ENCODE peak calls at places on chromosome 14, in seven cellular contexts. One of them, this sample, is unnamed.

GRCh38 chr14:79668941-79669340 is 542.4 kb downstream of the DIO2 start:
- DNase-seq in choroid plexus epithelial cell: no peak
- DNase-seq in stimulated activated CD4-positive, alpha-beta T cell treated with anti-CD3 and anti-CD28 coated beads, Interleukin-4, amount 100 ng/mL, for 48 hours: no peak
- DNase-seq in CD4-positive, CD25-positive, alpha-beta regulatory T cell: no peak
- DNase-seq in NCI-H1092 treated with DMSO at 0.1 percent for 48 hours: peak
- DNase-seq in pulmonary artery endothelial cell: no peak
- DNase-seq in lower leg skin: no peak
- DNase-seq in this sample: no peak

GRCh38 chr14:106506901-106507305 is 980.5 kb downstream of the TMEM121 start:
- DNase-seq in stimulated activated CD4-positive, alpha-beta T cell treated with anti-CD3 and anti-CD28 coated beads, Interleukin-4, amount 100 ng/mL, for 48 hours: peak
- DNase-seq in pulmonary artery endothelial cell: no peak
- DNase-seq in CD4-positive, CD25-positive, alpha-beta regulatory T cell: no peak
- DNase-seq in NCI-H1092 treated with DMSO at 0.1 percent for 48 hours: no peak
- DNase-seq in choroid plexus epithelial cell: no peak
- DNase-seq in lower leg skin: no peak
- DNase-seq in this sample: no peak

GRCh38 chr14:82398313-82398712 is 864.7 kb upstream of the SEL1L start:
- DNase-seq in NCI-H1092 treated with DMSO at 0.1 percent for 48 hours: no peak
- DNase-seq in stimulated activated CD4-positive, alpha-beta T cell treated with anti-CD3 and anti-CD28 coated beads, Interleukin-4, amount 100 ng/mL, for 48 hours: no peak
- DNase-seq in CD4-positive, CD25-positive, alpha-beta regulatory T cell: no peak
- DNase-seq in pulmonary artery endothelial cell: no peak
- DNase-seq in choroid plexus epithelial cell: no peak
- DNase-seq in lower leg skin: no peak
- DNase-seq in this sample: no peak

GRCh38 chr14:74217672-74218448 is 21.4 kb upstream of the VSX2 start:
- DNase-seq in choroid plexus epithelial cell: peak
- DNase-seq in lower leg skin: no peak
- DNase-seq in NCI-H1092 treated with DMSO at 0.1 percent for 48 hours: peak
- DNase-seq in stimulated activated CD4-positive, alpha-beta T cell treated with anti-CD3 and anti-CD28 coated beads, Interleukin-4, amount 100 ng/mL, for 48 hours: peak
- DNase-seq in CD4-positive, CD25-positive, alpha-beta regulatory T cell: peak
- DNase-seq in pulmonary artery endothelial cell: peak
- DNase-seq in this sample: peak

GRCh38 chr14:89365071-89365801 is 51.8 kb downstream of the FOXN3 start:
- DNase-seq in CD4-positive, CD25-positive, alpha-beta regulatory T cell: peak
- DNase-seq in stimulated activated CD4-positive, alpha-beta T cell treated with anti-CD3 and anti-CD28 coated beads, Interleukin-4, amount 100 ng/mL, for 48 hours: no peak
- DNase-seq in NCI-H1092 treated with DMSO at 0.1 percent for 48 hours: no peak
- DNase-seq in choroid plexus epithelial cell: no peak
- DNase-seq in pulmonary artery endothelial cell: no peak
- DNase-seq in lower leg skin: no peak
- DNase-seq in this sample: no peak

GRCh38 chr14:54106802-54107377 is 150.3 kb upstream of the BMP4 start:
- DNase-seq in pulmonary artery endothelial cell: no peak
- DNase-seq in choroid plexus epithelial cell: no peak
- DNase-seq in NCI-H1092 treated with DMSO at 0.1 percent for 48 hours: no peak
- DNase-seq in stimulated activated CD4-positive, alpha-beta T cell treated with anti-CD3 and anti-CD28 coated beads, Interleukin-4, amount 100 ng/mL, for 48 hours: no peak
- DNase-seq in CD4-positive, CD25-positive, alpha-beta regulatory T cell: no peak
- DNase-seq in lower leg skin: no peak
- DNase-seq in this sample: no peak

GRCh38 chr14:92553456-92553855 is 39.9 kb downstream of the RIN3 start:
- DNase-seq in pulmonary artery endothelial cell: no peak
- DNase-seq in lower leg skin: no peak
- DNase-seq in NCI-H1092 treated with DMSO at 0.1 percent for 48 hours: no peak
- DNase-seq in stimulated activated CD4-positive, alpha-beta T cell treated with anti-CD3 and anti-CD28 coated beads, Interleukin-4, amount 100 ng/mL, for 48 hours: no peak
- DNase-seq in CD4-positive, CD25-positive, alpha-beta regulatory T cell: no peak
- DNase-seq in choroid plexus epithelial cell: peak
- DNase-seq in this sample: no peak

GRCh38 chr14:64114166-64114565 is 180.0 kb downstream of the ESR2 start:
- DNase-seq in CD4-positive, CD25-positive, alpha-beta regulatory T cell: no peak
- DNase-seq in pulmonary artery endothelial cell: no peak
- DNase-seq in NCI-H1092 treated with DMSO at 0.1 percent for 48 hours: no peak
- DNase-seq in choroid plexus epithelial cell: peak
- DNase-seq in stimulated activated CD4-positive, alpha-beta T cell treated with anti-CD3 and anti-CD28 coated beads, Interleukin-4, amount 100 ng/mL, for 48 hours: no peak
- DNase-seq in lower leg skin: no peak
- DNase-seq in this sample: no peak

GRCh38 chr14:28666961-28667360 is 99.6 kb upstream of the FOXG1 start:
- DNase-seq in lower leg skin: no peak
- DNase-seq in CD4-positive, CD25-positive, alpha-beta regulatory T cell: no peak
- DNase-seq in pulmonary artery endothelial cell: no peak
- DNase-seq in NCI-H1092 treated with DMSO at 0.1 percent for 48 hours: no peak
- DNase-seq in choroid plexus epithelial cell: peak
- DNase-seq in stimulated activated CD4-positive, alpha-beta T cell treated with anti-CD3 and anti-CD28 coated beads, Interleukin-4, amount 100 ng/mL, for 48 hours: no peak
- DNase-seq in this sample: no peak

GRCh38 chr14:21039059-21039422 is 3.1 kb upstream of the RNASE7 start:
- DNase-seq in stimulated activated CD4-positive, alpha-beta T cell treated with anti-CD3 and anti-CD28 coated beads, Interleukin-4, amount 100 ng/mL, for 48 hours: no peak
- DNase-seq in NCI-H1092 treated with DMSO at 0.1 percent for 48 hours: peak
- DNase-seq in pulmonary artery endothelial cell: no peak
- DNase-seq in lower leg skin: peak
- DNase-seq in CD4-positive, CD25-positive, alpha-beta regulatory T cell: no peak
- DNase-seq in choroid plexus epithelial cell: peak
- DNase-seq in this sample: peak

GRCh38 chr14:104536942-104537612 is 42.5 kb upstream of the C14orf180 start:
- DNase-seq in choroid plexus epithelial cell: peak
- DNase-seq in CD4-positive, CD25-positive, alpha-beta regulatory T cell: no peak
- DNase-seq in stimulated activated CD4-positive, alpha-beta T cell treated with anti-CD3 and anti-CD28 coated beads, Interleukin-4, amount 100 ng/mL, for 48 hours: no peak
- DNase-seq in lower leg skin: peak
- DNase-seq in NCI-H1092 treated with DMSO at 0.1 percent for 48 hours: no peak
- DNase-seq in pulmonary artery endothelial cell: no peak
- DNase-seq in this sample: no peak

GRCh38 chr14:74962493-74962892 is 7.1 kb upstream of the PGF start:
- DNase-seq in stimulated activated CD4-positive, alpha-beta T cell treated with anti-CD3 and anti-CD28 coated beads, Interleukin-4, amount 100 ng/mL, for 48 hours: no peak
- DNase-seq in pulmonary artery endothelial cell: no peak
- DNase-seq in lower leg skin: no peak
- DNase-seq in NCI-H1092 treated with DMSO at 0.1 percent for 48 hours: no peak
- DNase-seq in CD4-positive, CD25-positive, alpha-beta regulatory T cell: no peak
- DNase-seq in choroid plexus epithelial cell: no peak
- DNase-seq in this sample: no peak

GRCh38 chr14:72236629-72237028 is 304.4 kb downstream of the RGS6 start:
- DNase-seq in stimulated activated CD4-positive, alpha-beta T cell treated with anti-CD3 and anti-CD28 coated beads, Interleukin-4, amount 100 ng/mL, for 48 hours: no peak
- DNase-seq in CD4-positive, CD25-positive, alpha-beta regulatory T cell: no peak
- DNase-seq in choroid plexus epithelial cell: no peak
- DNase-seq in pulmonary artery endothelial cell: no peak
- DNase-seq in lower leg skin: no peak
- DNase-seq in NCI-H1092 treated with DMSO at 0.1 percent for 48 hours: no peak
- DNase-seq in this sample: no peak

GRCh38 chr14:54600685-54601084 is 33.8 kb downstream of the SAMD4A start:
- DNase-seq in stimulated activated CD4-positive, alpha-beta T cell treated with anti-CD3 and anti-CD28 coated beads, Interleukin-4, amount 100 ng/mL, for 48 hours: no peak
- DNase-seq in choroid plexus epithelial cell: peak
- DNase-seq in pulmonary artery endothelial cell: no peak
- DNase-seq in NCI-H1092 treated with DMSO at 0.1 percent for 48 hours: no peak
- DNase-seq in CD4-positive, CD25-positive, alpha-beta regulatory T cell: no peak
- DNase-seq in lower leg skin: no peak
- DNase-seq in this sample: no peak

GRCh38 chr14:104291123-104292000 is 153.0 kb downstream of the KIF26A start:
- DNase-seq in pulmonary artery endothelial cell: no peak
- DNase-seq in CD4-positive, CD25-positive, alpha-beta regulatory T cell: no peak
- DNase-seq in lower leg skin: peak
- DNase-seq in NCI-H1092 treated with DMSO at 0.1 percent for 48 hours: peak
- DNase-seq in stimulated activated CD4-positive, alpha-beta T cell treated with anti-CD3 and anti-CD28 coated beads, Interleukin-4, amount 100 ng/mL, for 48 hours: no peak
- DNase-seq in choroid plexus epithelial cell: no peak
- DNase-seq in this sample: no peak

GRCh38 chr14:65267856-65268255 is 144.7 kb upstream of the FUT8 start:
- DNase-seq in choroid plexus epithelial cell: no peak
- DNase-seq in pulmonary artery endothelial cell: no peak
- DNase-seq in stimulated activated CD4-positive, alpha-beta T cell treated with anti-CD3 and anti-CD28 coated beads, Interleukin-4, amount 100 ng/mL, for 48 hours: no peak
- DNase-seq in CD4-positive, CD25-positive, alpha-beta regulatory T cell: no peak
- DNase-seq in NCI-H1092 treated with DMSO at 0.1 percent for 48 hours: no peak
- DNase-seq in lower leg skin: no peak
- DNase-seq in this sample: no peak

GRCh38 chr14:55077155-55077554 is 25.7 kb downstream of the MAPK1IP1L start:
- DNase-seq in lower leg skin: no peak
- DNase-seq in stimulated activated CD4-positive, alpha-beta T cell treated with anti-CD3 and anti-CD28 coated beads, Interleukin-4, amount 100 ng/mL, for 48 hours: no peak
- DNase-seq in NCI-H1092 treated with DMSO at 0.1 percent for 48 hours: no peak
- DNase-seq in CD4-positive, CD25-positive, alpha-beta regulatory T cell: peak
- DNase-seq in pulmonary artery endothelial cell: no peak
- DNase-seq in choroid plexus epithelial cell: peak
- DNase-seq in this sample: no peak

GRCh38 chr14:103527408-103528157 is 1.4 kb upstream of the TRMT61A start:
- DNase-seq in CD4-positive, CD25-positive, alpha-beta regulatory T cell: no peak
- DNase-seq in NCI-H1092 treated with DMSO at 0.1 percent for 48 hours: no peak
- DNase-seq in choroid plexus epithelial cell: no peak
- DNase-seq in stimulated activated CD4-positive, alpha-beta T cell treated with anti-CD3 and anti-CD28 coated beads, Interleukin-4, amount 100 ng/mL, for 48 hours: peak
- DNase-seq in pulmonary artery endothelial cell: no peak
- DNase-seq in lower leg skin: no peak
- DNase-seq in this sample: no peak

GRCh38 chr14:67187826-67188225 is 1.4 kb upstream of the GARIN2 start:
- DNase-seq in pulmonary artery endothelial cell: no peak
- DNase-seq in NCI-H1092 treated with DMSO at 0.1 percent for 48 hours: no peak
- DNase-seq in stimulated activated CD4-positive, alpha-beta T cell treated with anti-CD3 and anti-CD28 coated beads, Interleukin-4, amount 100 ng/mL, for 48 hours: no peak
- DNase-seq in lower leg skin: no peak
- DNase-seq in choroid plexus epithelial cell: peak
- DNase-seq in CD4-positive, CD25-positive, alpha-beta regulatory T cell: no peak
- DNase-seq in this sample: no peak

GRCh38 chr14:32697704-32698103 is 241.0 kb upstream of the NPAS3 start:
- DNase-seq in NCI-H1092 treated with DMSO at 0.1 percent for 48 hours: no peak
- DNase-seq in pulmonary artery endothelial cell: no peak
- DNase-seq in CD4-positive, CD25-positive, alpha-beta regulatory T cell: no peak
- DNase-seq in choroid plexus epithelial cell: peak
- DNase-seq in stimulated activated CD4-positive, alpha-beta T cell treated with anti-CD3 and anti-CD28 coated beads, Interleukin-4, amount 100 ng/mL, for 48 hours: no peak
- DNase-seq in lower leg skin: no peak
- DNase-seq in this sample: no peak

GRCh38 chr14:73722581-73722980 is 8.4 kb upstream of the PNMA1 start:
- DNase-seq in lower leg skin: peak
- DNase-seq in choroid plexus epithelial cell: no peak
- DNase-seq in NCI-H1092 treated with DMSO at 0.1 percent for 48 hours: no peak
- DNase-seq in stimulated activated CD4-positive, alpha-beta T cell treated with anti-CD3 and anti-CD28 coated beads, Interleukin-4, amount 100 ng/mL, for 48 hours: no peak
- DNase-seq in pulmonary artery endothelial cell: no peak
- DNase-seq in CD4-positive, CD25-positive, alpha-beta regulatory T cell: no peak
- DNase-seq in this sample: no peak

GRCh38 chr14:91899213-91899612 is 31.9 kb upstream of the TC2N start:
- DNase-seq in pulmonary artery endothelial cell: no peak
- DNase-seq in CD4-positive, CD25-positive, alpha-beta regulatory T cell: no peak
- DNase-seq in lower leg skin: no peak
- DNase-seq in stimulated activated CD4-positive, alpha-beta T cell treated with anti-CD3 and anti-CD28 coated beads, Interleukin-4, amount 100 ng/mL, for 48 hours: no peak
- DNase-seq in NCI-H1092 treated with DMSO at 0.1 percent for 48 hours: no peak
- DNase-seq in choroid plexus epithelial cell: no peak
- DNase-seq in this sample: peak

GRCh38 chr14:103949386-103949785 is 7.1 kb upstream of the RD3L start:
- DNase-seq in lower leg skin: no peak
- DNase-seq in choroid plexus epithelial cell: peak
- DNase-seq in pulmonary artery endothelial cell: no peak
- DNase-seq in CD4-positive, CD25-positive, alpha-beta regulatory T cell: no peak
- DNase-seq in stimulated activated CD4-positive, alpha-beta T cell treated with anti-CD3 and anti-CD28 coated beads, Interleukin-4, amount 100 ng/mL, for 48 hours: no peak
- DNase-seq in NCI-H1092 treated with DMSO at 0.1 percent for 48 hours: no peak
- DNase-seq in this sample: no peak

GRCh38 chr14:70677324-70677723 is 35.6 kb downstream of the TTC9 start:
- DNase-seq in lower leg skin: no peak
- DNase-seq in pulmonary artery endothelial cell: no peak
- DNase-seq in CD4-positive, CD25-positive, alpha-beta regulatory T cell: no peak
- DNase-seq in choroid plexus epithelial cell: no peak
- DNase-seq in NCI-H1092 treated with DMSO at 0.1 percent for 48 hours: no peak
- DNase-seq in stimulated activated CD4-positive, alpha-beta T cell treated with anti-CD3 and anti-CD28 coated beads, Interleukin-4, amount 100 ng/mL, for 48 hours: no peak
- DNase-seq in this sample: no peak

GRCh38 chr14:60721331-60722162 is 2.6 kb downstream of the SIX4 start:
- DNase-seq in lower leg skin: peak
- DNase-seq in choroid plexus epithelial cell: peak
- DNase-seq in pulmonary artery endothelial cell: no peak
- DNase-seq in stimulated activated CD4-positive, alpha-beta T cell treated with anti-CD3 and anti-CD28 coated beads, Interleukin-4, amount 100 ng/mL, for 48 hours: peak
- DNase-seq in CD4-positive, CD25-positive, alpha-beta regulatory T cell: peak
- DNase-seq in NCI-H1092 treated with DMSO at 0.1 percent for 48 hours: no peak
- DNase-seq in this sample: no peak

This sample was measured in anterior cingulate cortex.